ENCODE peak calls at places on chromosomes 12 and 14, in four cellular contexts. Z, T, W and S are unnamed samples.

GRCh38 chr12:10320643-10321042 is 13.0 kb downstream of the KLRD1 start:
- DNase-seq in Z (no peak), T (no peak), W (no peak), S (no peak)

GRCh38 chr12:86826051-86826450 is 569.9 kb upstream of the MGAT4C start:
- DNase-seq in Z (no peak), T (no peak), W (no peak), S (no peak)

GRCh38 chr14:22070119-22070982 is 396.7 kb upstream of the OR4E1 start:
- DNase-seq in Z (no peak), T (peak), W (no peak), S (peak)

GRCh38 chr12:66296171-66296683 is 6.1 kb upstream of the HELB start:
- DNase-seq in Z (no peak), T (no peak), W (no peak), S (no peak)

GRCh38 chr12:13094349-13094748 is 9.1 kb downstream of the GSG1 start:
- DNase-seq in Z (peak), T (no peak), W (no peak), S (no peak)

GRCh38 chr12:116708826-116709756 is 28.8 kb downstream of the SPRING1 start:
- DNase-seq in Z (no peak), T (peak), W (peak), S (peak)

GRCh38 chr12:120936197-120936596 is 32.0 kb upstream of the SPPL3 start:
- DNase-seq in Z (no peak), T (no peak), W (no peak), S (no peak)

GRCh38 chr14:64758711-64759554 is 54.7 kb downstream of the PLEKHG3 start:
- DNase-seq in Z (no peak), T (no peak), W (peak), S (no peak)

GRCh38 chr12:127459166-127459565 is 807.8 kb upstream of the TMEM132C start:
- DNase-seq in Z (no peak), T (no peak), W (no peak), S (no peak)

GRCh38 chr14:104877066-104877805 is 12.2 kb downstream of the CEP170B start:
- DNase-seq in Z (no peak), T (peak), W (no peak), S (no peak)

GRCh38 chr12:122336015-122336946 is 70.0 kb upstream of the VPS33A start:
- DNase-seq in Z (no peak), T (peak), W (no peak), S (peak)

GRCh38 chr12:107845980-107846659 is 71.6 kb downstream of the ASCL4 start:
- DNase-seq in Z (no peak), T (no peak), W (no peak), S (no peak)

GRCh38 chr12:55847033-55847432 is 4.3 kb upstream of the MMP19 start:
- DNase-seq in Z (no peak), T (no peak), W (no peak), S (no peak)

GRCh38 chr12:108671110-108671509 is 37.4 kb upstream of the SELPLG start:
- DNase-seq in Z (no peak), T (no peak), W (no peak), S (no peak)

GRCh38 chr14:80356413-80356812 is 145.1 kb upstream of the DIO2 start:
- DNase-seq in Z (no peak), T (no peak), W (peak), S (no peak)

GRCh38 chr12:12387521-12387920 is 30.6 kb downstream of the BORCS5 start:
- DNase-seq in Z (no peak), T (no peak), W (no peak), S (no peak)

GRCh38 chr14:94827711-94828505 is 58.0 kb upstream of the GSC start:
- DNase-seq in Z (no peak), T (no peak), W (no peak), S (no peak)

GRCh38 chr14:59850458-59850857 is 20.1 kb downstream of the RTN1 start:
- DNase-seq in Z (no peak), T (no peak), W (no peak), S (no peak)

GRCh38 chr14:23153891-23154796 is 29.3 kb downstream of the SLC7A8 start:
- DNase-seq in Z (no peak), T (no peak), W (no peak), S (no peak)

GRCh38 chr14:99899578-99900178 is 106.5 kb downstream of the EML1 start:
- DNase-seq in Z (no peak), T (no peak), W (no peak), S (no peak)

GRCh38 chr12:52059582-52060497 is 8.6 kb downstream of the NR4A1 start:
- DNase-seq in Z (no peak), T (no peak), W (no peak), S (no peak)

GRCh38 chr14:74591394-74591793 is 20.6 kb downstream of the LTBP2 start:
- DNase-seq in Z (no peak), T (no peak), W (no peak), S (no peak)

GRCh38 chr12:77685112-77685511 is 145.6 kb upstream of the NAV3 start:
- DNase-seq in Z (no peak), T (no peak), W (no peak), S (no peak)

GRCh38 chr12:27213830-27214787 is 30.0 kb upstream of the STK38L start:
- DNase-seq in Z (no peak), T (no peak), W (no peak), S (no peak)

GRCh38 chr14:92517761-92518160 is 4.2 kb downstream of the RIN3 start:
- DNase-seq in Z (no peak), T (no peak), W (no peak), S (no peak)

GRCh38 chr14:38507299-38507698 is 251.4 kb upstream of the CLEC14A start:
- DNase-seq in Z (no peak), T (no peak), W (no peak), S (no peak)

GRCh38 chr12:26293612-26294011 is 98.2 kb downstream of the SSPN start:
- DNase-seq in Z (no peak), T (no peak), W (no peak), S (no peak)

GRCh38 chr12:64273527-64274403 is 51.7 kb upstream of the KICS2 start:
- DNase-seq in Z (no peak), T (no peak), W (peak), S (no peak)

GRCh38 chr12:45762185-45763110 is 32.9 kb downstream of the ARID2 start:
- DNase-seq in Z (no peak), T (no peak), W (peak), S (no peak)

GRCh38 chr12:52011602-52012214 is 5.0 kb downstream of the TAMALIN start:
- DNase-seq in Z (no peak), T (no peak), W (no peak), S (no peak)

GRCh38 chr14:24843494-24843893 is 206.5 kb downstream of the STXBP6 start:
- DNase-seq in Z (no peak), T (no peak), W (no peak), S (no peak)

GRCh38 chr12:118237908-118238307 is 102.0 kb downstream of the PEBP1 start:
- DNase-seq in Z (no peak), T (no peak), W (no peak), S (no peak)

GRCh38 chr14:75492832-75493579 is 29.3 kb upstream of the BATF start:
- DNase-seq in Z (no peak), T (no peak), W (no peak), S (no peak)

GRCh38 chr14:70888681-70889175 is 18.5 kb upstream of the PCNX1 start:
- DNase-seq in Z (no peak), T (no peak), W (no peak), S (no peak)

GRCh38 chr14:32757568-32757967 is 181.1 kb upstream of the NPAS3 start:
- DNase-seq in Z (no peak), T (no peak), W (no peak), S (no peak)